ENCODE peak calls at places on chromosomes 5 and 9, in ten cellular contexts. One of them, this sample, is unnamed.

GRCh38 chr5:142235050-142235797 is 89.6 kb downstream of the SPRY4 start:
- DNase-seq in AG09309: no peak
- DNase-seq in suprapubic skin: no peak
- DNase-seq in K562: no peak
- DNase-seq in brain microvascular endothelial cell: no peak
- DNase-seq in endodermal cell: peak
- DNase-seq in testis: no peak
- DNase-seq in DND-41: no peak
- DNase-seq in stomach: no peak
- DNase-seq in neural progenitor cell: peak
- DNase-seq in this sample: no peak

GRCh38 chr9:38761334-38761733 is 41.4 kb upstream of the FAM240B start:
- DNase-seq in endodermal cell: peak
- DNase-seq in DND-41: no peak
- DNase-seq in brain microvascular endothelial cell: no peak
- DNase-seq in neural progenitor cell: peak
- DNase-seq in AG09309: no peak
- DNase-seq in suprapubic skin: no peak
- DNase-seq in testis: no peak
- DNase-seq in K562: no peak
- DNase-seq in stomach: no peak
- DNase-seq in this sample: no peak

GRCh38 chr9:96391021-96391765 is 7.7 kb upstream of the SLC35D2 start:
- DNase-seq in neural progenitor cell: no peak
- DNase-seq in DND-41: no peak
- DNase-seq in testis: no peak
- DNase-seq in stomach: peak
- DNase-seq in endodermal cell: no peak
- DNase-seq in K562: no peak
- DNase-seq in brain microvascular endothelial cell: no peak
- DNase-seq in AG09309: no peak
- DNase-seq in suprapubic skin: no peak
- DNase-seq in this sample: no peak

GRCh38 chr5:40078907-40079575 is 600.7 kb upstream of the PTGER4 start:
- DNase-seq in endodermal cell: no peak
- DNase-seq in stomach: no peak
- DNase-seq in AG09309: no peak
- DNase-seq in K562: no peak
- DNase-seq in testis: no peak
- DNase-seq in DND-41: no peak
- DNase-seq in neural progenitor cell: no peak
- DNase-seq in suprapubic skin: no peak
- DNase-seq in brain microvascular endothelial cell: no peak
- DNase-seq in this sample: no peak

GRCh38 chr9:121483049-121483448 is 16.6 kb downstream of the GGTA1 start:
- DNase-seq in neural progenitor cell: no peak
- DNase-seq in AG09309: no peak
- DNase-seq in stomach: no peak
- DNase-seq in suprapubic skin: no peak
- DNase-seq in brain microvascular endothelial cell: no peak
- DNase-seq in K562: peak
- DNase-seq in endodermal cell: peak
- DNase-seq in testis: no peak
- DNase-seq in DND-41: no peak
- DNase-seq in this sample: peak

GRCh38 chr5:127041571-127041970 is 11.2 kb upstream of the MARCHF3 start:
- DNase-seq in neural progenitor cell: no peak
- DNase-seq in suprapubic skin: no peak
- DNase-seq in DND-41: no peak
- DNase-seq in endodermal cell: no peak
- DNase-seq in AG09309: no peak
- DNase-seq in K562: no peak
- DNase-seq in stomach: no peak
- DNase-seq in testis: no peak
- DNase-seq in brain microvascular endothelial cell: no peak
- DNase-seq in this sample: peak

GRCh38 chr9:7089794-7090193 is 332.0 kb downstream of the KDM4C start:
- DNase-seq in endodermal cell: no peak
- DNase-seq in stomach: no peak
- DNase-seq in AG09309: no peak
- DNase-seq in K562: no peak
- DNase-seq in brain microvascular endothelial cell: no peak
- DNase-seq in suprapubic skin: no peak
- DNase-seq in neural progenitor cell: peak
- DNase-seq in testis: no peak
- DNase-seq in DND-41: no peak
- DNase-seq in this sample: no peak

GRCh38 chr5:181223729-181224389 is 778 bp downstream of the TRIM41 start:
- DNase-seq in testis: peak
- DNase-seq in brain microvascular endothelial cell: no peak
- DNase-seq in K562: no peak
- DNase-seq in DND-41: no peak
- DNase-seq in neural progenitor cell: peak
- DNase-seq in suprapubic skin: no peak
- DNase-seq in AG09309: no peak
- DNase-seq in endodermal cell: peak
- DNase-seq in stomach: peak
- DNase-seq in this sample: peak

GRCh38 chr9:18268381-18268780 is 205.6 kb upstream of the ADAMTSL1 start:
- DNase-seq in neural progenitor cell: peak
- DNase-seq in DND-41: no peak
- DNase-seq in brain microvascular endothelial cell: peak
- DNase-seq in stomach: no peak
- DNase-seq in suprapubic skin: no peak
- DNase-seq in testis: no peak
- DNase-seq in K562: no peak
- DNase-seq in endodermal cell: no peak
- DNase-seq in AG09309: no peak
- DNase-seq in this sample: peak

GRCh38 chr5:135312255-135312935 is 86.6 kb downstream of the MACROH2A1 start:
- DNase-seq in testis: no peak
- DNase-seq in brain microvascular endothelial cell: no peak
- DNase-seq in K562: no peak
- DNase-seq in neural progenitor cell: no peak
- DNase-seq in suprapubic skin: no peak
- DNase-seq in DND-41: no peak
- DNase-seq in AG09309: no peak
- DNase-seq in endodermal cell: peak
- DNase-seq in stomach: no peak
- DNase-seq in this sample: peak

GRCh38 chr5:5372511-5372910 is 50.0 kb upstream of the ICE1 start:
- DNase-seq in neural progenitor cell: no peak
- DNase-seq in DND-41: no peak
- DNase-seq in testis: no peak
- DNase-seq in brain microvascular endothelial cell: no peak
- DNase-seq in endodermal cell: no peak
- DNase-seq in suprapubic skin: no peak
- DNase-seq in K562: no peak
- DNase-seq in AG09309: no peak
- DNase-seq in stomach: no peak
- DNase-seq in this sample: no peak

GRCh38 chr9:69136781-69137180 is 37.3 kb upstream of the TJP2 start:
- DNase-seq in DND-41: no peak
- DNase-seq in K562: no peak
- DNase-seq in AG09309: no peak
- DNase-seq in neural progenitor cell: peak
- DNase-seq in suprapubic skin: peak
- DNase-seq in brain microvascular endothelial cell: no peak
- DNase-seq in testis: no peak
- DNase-seq in endodermal cell: peak
- DNase-seq in stomach: no peak
- DNase-seq in this sample: no peak

GRCh38 chr9:137031904-137032639 is at the start of gene FUT7:
- DNase-seq in K562: no peak
- DNase-seq in DND-41: peak
- DNase-seq in stomach: no peak
- DNase-seq in testis: no peak
- DNase-seq in AG09309: no peak
- DNase-seq in brain microvascular endothelial cell: no peak
- DNase-seq in endodermal cell: no peak
- DNase-seq in suprapubic skin: no peak
- DNase-seq in neural progenitor cell: no peak
- DNase-seq in this sample: no peak

GRCh38 chr5:36029914-36030313 is 36.8 kb downstream of the UGT3A2 start:
- DNase-seq in AG09309: no peak
- DNase-seq in neural progenitor cell: no peak
- DNase-seq in DND-41: no peak
- DNase-seq in suprapubic skin: no peak
- DNase-seq in testis: peak
- DNase-seq in K562: no peak
- DNase-seq in endodermal cell: no peak
- DNase-seq in brain microvascular endothelial cell: no peak
- DNase-seq in stomach: no peak
- DNase-seq in this sample: peak

GRCh38 chr5:151080620-151081425 is at the start of gene TNIP1:
- DNase-seq in K562: peak
- DNase-seq in suprapubic skin: peak
- DNase-seq in stomach: peak
- DNase-seq in neural progenitor cell: peak
- DNase-seq in DND-41: peak
- DNase-seq in brain microvascular endothelial cell: peak
- DNase-seq in endodermal cell: peak
- DNase-seq in AG09309: peak
- DNase-seq in testis: peak
- DNase-seq in this sample: peak

GRCh38 chr9:88992556-88992955 is 1.3 kb downstream of the S1PR3 start:
- DNase-seq in testis: no peak
- DNase-seq in neural progenitor cell: no peak
- DNase-seq in K562: no peak
- DNase-seq in suprapubic skin: no peak
- DNase-seq in endodermal cell: peak
- DNase-seq in stomach: no peak
- DNase-seq in AG09309: no peak
- DNase-seq in DND-41: no peak
- DNase-seq in brain microvascular endothelial cell: no peak
- DNase-seq in this sample: peak

GRCh38 chr5:169258372-169259000 is 42.5 kb downstream of the SLIT3 start:
- DNase-seq in suprapubic skin: no peak
- DNase-seq in K562: no peak
- DNase-seq in stomach: no peak
- DNase-seq in endodermal cell: no peak
- DNase-seq in neural progenitor cell: no peak
- DNase-seq in testis: no peak
- DNase-seq in brain microvascular endothelial cell: no peak
- DNase-seq in AG09309: peak
- DNase-seq in DND-41: no peak
- DNase-seq in this sample: peak

GRCh38 chr5:59187772-59188347 is 605.0 kb downstream of the RAB3C start:
- DNase-seq in DND-41: no peak
- DNase-seq in brain microvascular endothelial cell: peak
- DNase-seq in neural progenitor cell: peak
- DNase-seq in suprapubic skin: no peak
- DNase-seq in K562: no peak
- DNase-seq in AG09309: no peak
- DNase-seq in stomach: no peak
- DNase-seq in endodermal cell: no peak
- DNase-seq in testis: no peak
- DNase-seq in this sample: peak

GRCh38 chr5:59186623-59187022 is 603.7 kb downstream of the RAB3C start:
- DNase-seq in neural progenitor cell: no peak
- DNase-seq in brain microvascular endothelial cell: no peak
- DNase-seq in DND-41: no peak
- DNase-seq in K562: no peak
- DNase-seq in suprapubic skin: no peak
- DNase-seq in testis: no peak
- DNase-seq in stomach: no peak
- DNase-seq in endodermal cell: no peak
- DNase-seq in AG09309: no peak
- DNase-seq in this sample: no peak

GRCh38 chr5:59184769-59185168 is 601.9 kb downstream of the RAB3C start:
- DNase-seq in stomach: no peak
- DNase-seq in brain microvascular endothelial cell: no peak
- DNase-seq in neural progenitor cell: no peak
- DNase-seq in AG09309: no peak
- DNase-seq in testis: no peak
- DNase-seq in DND-41: no peak
- DNase-seq in suprapubic skin: no peak
- DNase-seq in K562: no peak
- DNase-seq in endodermal cell: no peak
- DNase-seq in this sample: no peak

GRCh38 chr5:59188415-59189225 is 605.7 kb downstream of the RAB3C start:
- DNase-seq in endodermal cell: peak
- DNase-seq in DND-41: peak
- DNase-seq in neural progenitor cell: peak
- DNase-seq in suprapubic skin: peak
- DNase-seq in testis: peak
- DNase-seq in K562: peak
- DNase-seq in stomach: peak
- DNase-seq in AG09309: no peak
- DNase-seq in brain microvascular endothelial cell: peak
- DNase-seq in this sample: peak

GRCh38 chr5:59185757-59186385 is 603.0 kb downstream of the RAB3C start:
- DNase-seq in testis: no peak
- DNase-seq in AG09309: no peak
- DNase-seq in brain microvascular endothelial cell: no peak
- DNase-seq in DND-41: no peak
- DNase-seq in suprapubic skin: no peak
- DNase-seq in stomach: no peak
- DNase-seq in endodermal cell: no peak
- DNase-seq in neural progenitor cell: no peak
- DNase-seq in K562: no peak
- DNase-seq in this sample: no peak
- TF ChIP-seq CTCF in testis: no peak
- TF ChIP-seq CTCF in AG09309: no peak
- TF ChIP-seq CTCF in brain microvascular endothelial cell: no peak
- TF ChIP-seq CTCF in DND-41: no peak
- TF ChIP-seq CTCF in suprapubic skin: no peak
- TF ChIP-seq CTCF in stomach: no peak
- TF ChIP-seq CTCF in endodermal cell: peak
- TF ChIP-seq CTCF in neural progenitor cell: no peak
- TF ChIP-seq CTCF in K562: no peak
- TF ChIP-seq CTCF in this sample: no peak

GRCh38 chr9:101738566-101739183 is at the start of gene GRIN3A:
- DNase-seq in DND-41: no peak
- DNase-seq in K562: peak
- DNase-seq in stomach: no peak
- DNase-seq in testis: peak
- DNase-seq in suprapubic skin: no peak
- DNase-seq in neural progenitor cell: peak
- DNase-seq in brain microvascular endothelial cell: no peak
- DNase-seq in endodermal cell: peak
- DNase-seq in AG09309: no peak
- DNase-seq in this sample: no peak
- H3K4me3 ChIP-seq in DND-41: no peak
- H3K4me3 ChIP-seq in K562: no peak
- H3K4me3 ChIP-seq in stomach: peak
- H3K4me3 ChIP-seq in testis: peak
- H3K4me3 ChIP-seq in suprapubic skin: peak
- H3K4me3 ChIP-seq in neural progenitor cell: peak
- H3K4me3 ChIP-seq in brain microvascular endothelial cell: peak
- H3K4me3 ChIP-seq in endodermal cell: peak
- H3K4me3 ChIP-seq in AG09309: no peak
- H3K4me3 ChIP-seq in this sample: no peak

GRCh38 chr5:72295539-72295938 is 24.5 kb downstream of the MRPS27 start:
- DNase-seq in testis: no peak
- DNase-seq in neural progenitor cell: no peak
- DNase-seq in suprapubic skin: no peak
- DNase-seq in endodermal cell: no peak
- DNase-seq in brain microvascular endothelial cell: no peak
- DNase-seq in stomach: no peak
- DNase-seq in AG09309: no peak
- DNase-seq in DND-41: no peak
- DNase-seq in K562: no peak
- DNase-seq in this sample: no peak
- TF ChIP-seq CTCF in testis: no peak
- TF ChIP-seq CTCF in neural progenitor cell: no peak
- TF ChIP-seq CTCF in suprapubic skin: no peak
- TF ChIP-seq CTCF in endodermal cell: no peak
- TF ChIP-seq CTCF in brain microvascular endothelial cell: no peak
- TF ChIP-seq CTCF in stomach: no peak
- TF ChIP-seq CTCF in AG09309: no peak
- TF ChIP-seq CTCF in DND-41: no peak
- TF ChIP-seq CTCF in K562: no peak
- TF ChIP-seq CTCF in this sample: no peak

GRCh38 chr5:58259685-58260152 is 200.2 kb downstream of the PLK2 start:
- DNase-seq in testis: no peak
- DNase-seq in neural progenitor cell: no peak
- DNase-seq in brain microvascular endothelial cell: peak
- DNase-seq in endodermal cell: peak
- DNase-seq in AG09309: peak
- DNase-seq in K562: no peak
- DNase-seq in DND-41: no peak
- DNase-seq in suprapubic skin: no peak
- DNase-seq in stomach: no peak
- DNase-seq in this sample: peak
- H3K4me3 ChIP-seq in testis: no peak
- H3K4me3 ChIP-seq in neural progenitor cell: no peak
- H3K4me3 ChIP-seq in brain microvascular endothelial cell: no peak
- H3K4me3 ChIP-seq in endodermal cell: peak
- H3K4me3 ChIP-seq in AG09309: no peak
- H3K4me3 ChIP-seq in K562: no peak
- H3K4me3 ChIP-seq in DND-41: no peak
- H3K4me3 ChIP-seq in suprapubic skin: no peak
- H3K4me3 ChIP-seq in stomach: no peak
- H3K4me3 ChIP-seq in this sample: no peak

This sample was measured in foreskin fibroblast.